ENCODE peak calls at places on chromosomes 7 and 10, in six cellular contexts. W is HEK293T, Y is A549, X is K562, P is GM12878, N is HepG2. L is an unnamed sample.

GRCh38 chr7:124033093-124033806 is 383 bp upstream of the TMEM229A start:
- DNase-seq in W (peak), Y (no peak), X (peak), P (no peak), N (no peak), L (no peak)

GRCh38 chr7:137957887-137958286 is 44.0 kb downstream of the CREB3L2 start:
- DNase-seq in W (no peak), Y (no peak), X (no peak), P (no peak), N (no peak), L (no peak)

GRCh38 chr7:23597064-23597907 is at the start of gene CCDC126:
- DNase-seq in W (peak), Y (peak), X (peak), P (peak), N (peak), L (peak)

GRCh38 chr7:23129036-23129435 is 23.5 kb downstream of the KLHL7 start:
- DNase-seq in W (no peak), Y (no peak), X (no peak), P (no peak), N (no peak), L (no peak)

GRCh38 chr7:106356-106755 is 86.0 kb upstream of the FAM20C start:
- DNase-seq in W (no peak), Y (no peak), X (no peak), P (no peak), N (no peak), L (no peak)

GRCh38 chr7:2843711-2844152 is 376 bp downstream of the GNA12 start:
- DNase-seq in W (peak), Y (no peak), X (peak), P (no peak), N (no peak), L (peak)

GRCh38 chr10:16565604-16566003 is 43.9 kb upstream of the C1QL3 start:
- DNase-seq in W (no peak), Y (no peak), X (no peak), P (no peak), N (no peak), L (no peak)

GRCh38 chr10:121302541-121303180 is 295.6 kb downstream of the FGFR2 start:
- DNase-seq in W (no peak), Y (no peak), X (no peak), P (no peak), N (no peak), L (no peak)

GRCh38 chr10:127405221-127405620 is 143.9 kb upstream of the NPS start:
- DNase-seq in W (no peak), Y (no peak), X (no peak), P (no peak), N (no peak), L (peak)

GRCh38 chr10:120825878-120826383 is 25.2 kb upstream of the WDR11 start:
- DNase-seq in W (no peak), Y (no peak), X (no peak), P (no peak), N (no peak), L (no peak)

GRCh38 chr10:47340613-47341170 is 7.5 kb upstream of the RBP3 start:
- DNase-seq in W (peak), Y (peak), X (peak), P (peak), N (peak), L (peak)
- TF ChIP-seq BHLHE40 in W (no peak), Y (no peak), X (peak), P (no peak), N (no peak), L (no peak)

DNA sequence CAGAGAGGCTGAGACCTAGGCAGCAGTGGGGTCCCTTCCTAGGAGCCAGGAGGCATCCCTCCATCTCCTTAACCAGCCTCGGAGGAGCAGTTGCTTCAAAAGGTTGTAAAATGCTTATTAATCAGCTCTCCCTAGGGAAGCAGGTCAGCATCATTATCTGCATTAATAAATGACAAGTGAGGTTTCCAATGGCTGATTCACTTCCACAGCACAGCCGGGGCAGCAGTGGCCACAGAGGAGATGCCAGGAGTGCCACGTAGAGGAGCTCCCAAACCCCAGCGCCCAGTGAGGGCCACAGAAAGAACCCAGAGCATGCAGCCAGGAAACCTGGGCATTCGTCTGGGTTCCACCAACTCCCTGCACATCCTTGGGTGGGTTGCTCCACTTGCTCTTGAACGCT is 8.2 kb upstream of the NPFFR1 start:
- DNase-seq in W (no peak), Y (no peak), X (no peak), P (no peak), N (no peak), L (no peak)
- TF ChIP-seq BHLHE40 in W (no peak), Y (no peak), X (no peak), P (no peak), N (no peak), L (no peak)

GRCh38 chr7:104979167-104979841 is 34.7 kb upstream of the KMT2E start:
- DNase-seq in W (peak), Y (no peak), X (no peak), P (no peak), N (no peak), L (peak)
- TF ChIP-seq BHLHE40 in W (no peak), Y (no peak), X (no peak), P (no peak), N (no peak), L (no peak)

GRCh38 chr10:48897438-48897790 is 42.2 kb downstream of the LRRC18 start:
- DNase-seq in W (no peak), Y (no peak), X (no peak), P (no peak), N (no peak), L (no peak)

GRCh38 chr10:48890904-48891839 is 48.5 kb downstream of the LRRC18 start:
- DNase-seq in W (no peak), Y (no peak), X (no peak), P (no peak), N (no peak), L (no peak)

GRCh38 chr10:48898426-48898825 is 41.2 kb downstream of the LRRC18 start:
- DNase-seq in W (no peak), Y (no peak), X (no peak), P (no peak), N (no peak), L (no peak)

GRCh38 chr10:48896756-48897437 is 42.7 kb downstream of the LRRC18 start:
- DNase-seq in W (no peak), Y (no peak), X (no peak), P (no peak), N (no peak), L (no peak)

GRCh38 chr10:48895198-48895720 is 44.4 kb downstream of the LRRC18 start:
- DNase-seq in W (no peak), Y (no peak), X (no peak), P (no peak), N (no peak), L (no peak)
- TF ChIP-seq BHLHE40 in W (no peak), Y (no peak), X (no peak), P (no peak), N (no peak), L (no peak)

DNA sequence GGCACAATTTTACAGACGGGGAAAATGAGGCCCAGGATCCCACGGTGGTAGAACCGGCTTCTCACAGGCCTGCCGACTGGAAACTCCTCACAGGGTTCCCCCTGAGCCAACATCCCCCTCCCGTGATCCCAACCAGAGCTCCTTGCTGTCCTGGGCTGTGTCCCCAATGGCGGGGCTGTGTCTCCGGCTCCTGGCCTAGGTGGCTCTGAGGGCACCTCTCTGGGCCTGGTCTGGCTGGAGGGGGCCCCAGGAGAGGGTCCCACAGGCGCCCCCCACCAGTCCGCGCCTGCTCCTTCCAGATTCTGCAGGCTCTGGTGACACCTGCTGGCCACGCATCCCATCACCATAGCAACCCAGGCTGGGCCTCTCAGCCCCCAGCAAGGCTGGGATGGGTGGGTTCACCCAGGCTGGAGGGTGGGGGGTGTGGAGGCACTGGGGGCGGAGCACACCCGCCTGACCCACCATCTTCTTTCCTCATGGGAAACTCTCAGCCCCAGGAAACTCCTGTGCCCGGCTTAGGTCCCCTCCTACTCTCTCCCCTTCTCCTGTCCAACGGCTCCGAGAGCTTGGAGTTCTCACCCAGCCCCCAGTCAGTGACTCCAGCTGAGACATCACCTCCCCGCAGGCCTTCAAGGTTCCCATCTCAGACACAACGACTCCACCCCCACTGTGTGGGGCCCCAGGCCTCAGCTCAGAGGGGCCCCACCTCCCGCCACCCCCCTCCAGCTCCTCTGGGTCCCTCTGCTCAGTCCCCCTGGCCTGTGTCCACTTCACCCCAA is 27.1 kb upstream of the TNRC18 start:
- DNase-seq in W (peak), Y (peak), X (peak), P (no peak), N (peak), L (peak)
- TF ChIP-seq BHLHE40 in W (no peak), Y (no peak), X (no peak), P (no peak), N (no peak), L (no peak)

DNA sequence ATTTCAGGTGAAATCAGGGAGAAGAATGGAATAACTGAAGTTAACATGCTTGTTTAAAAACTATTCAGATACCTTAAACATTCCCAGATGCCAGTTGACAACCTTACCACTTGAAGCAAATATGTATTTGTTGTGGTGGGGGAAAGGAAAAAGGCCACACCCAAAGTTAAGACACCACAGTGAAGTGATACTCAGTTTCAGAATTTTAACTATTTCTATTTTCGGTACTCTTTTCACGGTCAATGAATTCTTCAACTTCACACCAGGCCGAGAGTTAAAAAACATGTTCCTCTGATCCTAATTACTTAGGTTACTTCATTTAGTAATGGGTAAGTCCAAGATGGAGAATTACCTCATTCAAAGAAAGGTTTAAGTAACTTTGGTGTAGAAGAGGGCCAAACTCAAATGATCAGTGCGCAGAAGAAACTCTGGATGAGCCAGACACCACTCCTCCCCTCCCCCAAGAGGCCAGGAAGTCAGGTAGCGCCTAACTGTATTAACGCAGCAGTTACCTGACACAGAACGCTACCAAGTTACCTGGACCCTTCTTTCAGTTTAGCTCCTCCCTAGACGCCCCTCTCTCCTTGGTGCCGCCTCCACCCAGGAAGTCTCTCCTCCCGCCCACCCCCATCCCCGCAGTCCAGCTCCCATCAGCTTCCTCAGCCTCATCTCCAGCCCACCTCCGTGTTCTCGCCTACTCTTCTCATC is 693 bp downstream of the MTPN start:
- DNase-seq in W (peak), Y (peak), X (peak), P (no peak), N (peak), L (peak)
- TF ChIP-seq BHLHE40 in W (no peak), Y (no peak), X (no peak), P (peak), N (no peak), L (no peak)

GRCh38 chr7:106285801-106286492 is 1.2 kb upstream of the NAMPT start:
- DNase-seq in W (no peak), Y (no peak), X (no peak), P (peak), N (no peak), L (peak)
- TF ChIP-seq BHLHE40 in W (no peak), Y (no peak), X (no peak), P (peak), N (no peak), L (no peak)